ENCODE peak calls at places on chromosome 3, in four cellular contexts. B is activated naive CD8-positive, alpha-beta T cell treated with anti-CD3 and anti-CD28 coated beads, Interleukin-2, amount 50 U/mL, for 24 hours; W is globus pallidus; S is AG20443. M is an unnamed sample.

GRCh38 chr3:129019266-129019665 is 18.2 kb downstream of the EFCC1 start:
- DNase-seq in B (no peak), W (no peak), S (no peak), M (no peak)

GRCh38 chr3:69121513-69121912 is 882 bp downstream of the LMOD3 start:
- DNase-seq in B (no peak), W (no peak), S (no peak), M (no peak)

GRCh38 chr3:87771338-87772059 is 287.3 kb downstream of the CGGBP1 start:
- DNase-seq in B (no peak), W (peak; percentile 33), S (peak; percentile 52), M (no peak)

GRCh38 chr3:151750181-151750580 is 16.5 kb downstream of the AADACL2 start:
- DNase-seq in B (no peak), W (no peak), S (no peak), M (peak; percentile 63)

GRCh38 chr3:157066335-157067071 is 93.4 kb downstream of the CCNL1 start:
- DNase-seq in B (no peak), W (peak; percentile 71), S (peak; percentile 76), M (no peak)

GRCh38 chr3:16668776-16669545 is 63.7 kb upstream of the DAZL start:
- DNase-seq in B (no peak), W (peak; percentile 28), S (peak; percentile 46), M (no peak)

GRCh38 chr3:45907769-45908705 is 21.7 kb downstream of the CCR9 start:
- DNase-seq in B (no peak), W (no peak), S (peak; percentile 78), M (no peak)

GRCh38 chr3:142040941-142041575 is 108.3 kb downstream of the TFDP2 start:
- DNase-seq in B (no peak), W (no peak), S (no peak), M (no peak)

GRCh38 chr3:122982202-122983185 is 45.1 kb downstream of the SEMA5B start:
- DNase-seq in B (no peak), W (peak; percentile 67), S (no peak), M (no peak)

GRCh38 chr3:128226186-128226725 is 73.0 kb downstream of the EEFSEC start:
- DNase-seq in B (no peak), W (no peak), S (peak; percentile 33), M (no peak)

GRCh38 chr3:16338124-16338523 is 73.1 kb downstream of the OXNAD1 start:
- DNase-seq in B (peak; percentile 54), W (no peak), S (no peak), M (no peak)